ENCODE peak calls at places on chromosomes 1 and 21, in nine cellular contexts. G is aorta, E is caudate nucleus, J is IMR-90, T is right cardiac atrium, L is brain microvascular endothelial cell, K is transverse colon, S is neural progenitor cell, P is heart left ventricle. X is an unnamed sample.

GRCh38 chr1:117009132-117009531 is 7.6 kb downstream of the CD101 start:
- DNase-seq in G (no peak), E (no peak), J (no peak), T (no peak), L (no peak), K (no peak), S (no peak), P (no peak), X (no peak)

GRCh38 chr1:28313710-28314510 is 14.9 kb upstream of the MED18 start:
- DNase-seq in G (peak), E (no peak), J (peak), T (no peak), L (peak), K (peak), S (no peak), P (peak), X (peak)

GRCh38 chr21:14479387-14479786 is 66.7 kb downstream of the SAMSN1 start:
- DNase-seq in G (no peak), E (no peak), J (no peak), T (no peak), L (no peak), K (no peak), S (no peak), P (no peak), X (no peak)

GRCh38 chr1:172608098-172608601 is 50.8 kb upstream of the FASLG start:
- DNase-seq in G (no peak), E (no peak), J (no peak), T (no peak), L (no peak), K (no peak), S (no peak), P (no peak), X (no peak)

GRCh38 chr1:162391790-162392563 is 10.4 kb downstream of the C1orf226 start:
- DNase-seq in G (no peak), E (no peak), J (peak), T (no peak), L (peak), K (no peak), S (peak), P (no peak), X (peak)

GRCh38 chr1:66925944-66926343 is 1.2 kb downstream of the MIER1 start:
- DNase-seq in G (no peak), E (no peak), J (no peak), T (no peak), L (no peak), K (no peak), S (peak), P (no peak), X (peak)

GRCh38 chr1:2554621-2555387 is 1.4 kb upstream of the TNFRSF14 start:
- DNase-seq in G (no peak), E (no peak), J (no peak), T (peak), L (no peak), K (peak), S (peak), P (no peak), X (no peak)

GRCh38 chr1:46490603-46491499 is 1.2 kb downstream of the DMBX1 start:
- DNase-seq in G (peak), E (no peak), J (no peak), T (no peak), L (no peak), K (no peak), S (peak), P (no peak), X (no peak)

GRCh38 chr1:151720190-151720953 is 950 bp upstream of the RIIAD1 start:
- DNase-seq in G (no peak), E (no peak), J (peak), T (no peak), L (peak), K (no peak), S (no peak), P (no peak), X (no peak)

GRCh38 chr1:11207898-11208611 is 18.9 kb downstream of the ANGPTL7 start:
- DNase-seq in G (no peak), E (no peak), J (no peak), T (peak), L (no peak), K (no peak), S (no peak), P (no peak), X (no peak)

GRCh38 chr1:72439036-72439435 is 156.7 kb upstream of the NEGR1 start:
- DNase-seq in G (no peak), E (no peak), J (peak), T (no peak), L (peak), K (no peak), S (no peak), P (no peak), X (no peak)

GRCh38 chr1:164780863-164781262 is 221.9 kb downstream of the PBX1 start:
- DNase-seq in G (no peak), E (no peak), J (peak), T (peak), L (peak), K (no peak), S (no peak), P (no peak), X (peak)

GRCh38 chr1:203519053-203519770 is 25.3 kb downstream of the OPTC start:
- DNase-seq in G (peak), E (no peak), J (no peak), T (no peak), L (no peak), K (no peak), S (no peak), P (no peak), X (no peak)

GRCh38 chr1:92877081-92877711 is 45.4 kb downstream of the RPL5 start:
- DNase-seq in G (no peak), E (no peak), J (no peak), T (no peak), L (no peak), K (no peak), S (peak), P (no peak), X (no peak)

GRCh38 chr21:45918835-45919467 is 62.6 kb upstream of the COL6A1 start:
- DNase-seq in G (no peak), E (no peak), J (no peak), T (no peak), L (no peak), K (no peak), S (no peak), P (no peak), X (no peak)

GRCh38 chr1:54132485-54132884 is 20.3 kb downstream of the CDCP2 start:
- DNase-seq in G (no peak), E (no peak), J (peak), T (no peak), L (no peak), K (no peak), S (no peak), P (no peak), X (no peak)

GRCh38 chr1:52542085-52542688 is 10.7 kb downstream of the TUT4 start:
- DNase-seq in G (no peak), E (no peak), J (no peak), T (no peak), L (no peak), K (no peak), S (no peak), P (no peak), X (no peak)

GRCh38 chr1:206666954-206667353 is 17.8 kb upstream of the MAPKAPK2 start:
- DNase-seq in G (no peak), E (no peak), J (no peak), T (no peak), L (no peak), K (no peak), S (no peak), P (no peak), X (no peak)

GRCh38 chr1:15428815-15429435 is 9.3 kb upstream of the CTRC start:
- DNase-seq in G (no peak), E (no peak), J (no peak), T (no peak), L (no peak), K (no peak), S (no peak), P (no peak), X (peak)
- H3K27ac ChIP-seq in G (no peak), E (no peak), J (no peak), T (no peak), L (no peak), K (peak), S (no peak), P (no peak), X (peak)

DNA sequence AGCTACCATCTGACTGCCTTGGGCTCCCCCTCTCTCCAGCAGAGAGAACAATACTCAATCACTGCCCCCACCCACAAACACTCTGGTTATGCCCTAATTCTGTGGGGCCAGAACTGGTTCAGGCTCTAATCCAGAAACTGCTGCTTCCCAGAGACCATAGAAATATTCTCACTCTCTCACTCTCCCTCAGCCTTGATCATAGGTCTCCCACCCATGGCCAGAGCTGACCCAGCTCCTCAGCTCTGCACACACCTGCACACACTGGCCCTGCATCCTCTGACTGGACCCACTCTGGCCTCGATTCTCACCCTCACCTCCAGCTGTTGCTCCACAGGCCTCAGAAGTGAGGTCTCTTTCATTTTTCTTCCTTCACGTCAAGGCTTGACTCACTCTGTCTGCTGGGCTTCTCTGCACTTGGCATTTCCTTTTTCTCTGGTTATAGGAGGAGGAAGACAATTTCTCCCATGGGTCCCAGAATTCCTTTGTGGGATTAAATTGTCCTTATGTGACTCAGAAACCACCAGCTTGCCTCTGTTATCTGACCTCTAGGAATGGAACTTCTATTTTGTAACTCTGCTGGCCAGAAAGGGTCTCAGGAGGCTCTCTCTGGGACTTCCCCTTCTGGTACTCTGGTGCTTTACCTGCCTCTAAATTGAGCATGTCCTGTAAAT is 15.6 kb upstream of the ZMYM6 start:
- DNase-seq in G (no peak), E (no peak), J (peak), T (no peak), L (peak), K (no peak), S (no peak), P (no peak), X (no peak)
- H3K27ac ChIP-seq in G (no peak), E (no peak), J (peak), T (no peak), L (peak), K (no peak), S (no peak), P (no peak), X (no peak)

GRCh38 chr1:177181631-177182291 is 11.0 kb downstream of the BRINP2 start:
- DNase-seq in G (peak), E (peak), J (peak), T (peak), L (peak), K (peak), S (peak), P (peak), X (peak)
- H3K27ac ChIP-seq in G (no peak), E (no peak), J (no peak), T (no peak), L (no peak), K (no peak), S (no peak), P (no peak), X (no peak)

GRCh38 chr1:41456847-41457540 is 27.5 kb downstream of the EDN2 start:
- DNase-seq in G (no peak), E (no peak), J (no peak), T (peak), L (no peak), K (no peak), S (no peak), P (no peak), X (no peak)
- H3K27ac ChIP-seq in G (no peak), E (no peak), J (no peak), T (no peak), L (no peak), K (peak), S (no peak), P (no peak), X (no peak)

DNA sequence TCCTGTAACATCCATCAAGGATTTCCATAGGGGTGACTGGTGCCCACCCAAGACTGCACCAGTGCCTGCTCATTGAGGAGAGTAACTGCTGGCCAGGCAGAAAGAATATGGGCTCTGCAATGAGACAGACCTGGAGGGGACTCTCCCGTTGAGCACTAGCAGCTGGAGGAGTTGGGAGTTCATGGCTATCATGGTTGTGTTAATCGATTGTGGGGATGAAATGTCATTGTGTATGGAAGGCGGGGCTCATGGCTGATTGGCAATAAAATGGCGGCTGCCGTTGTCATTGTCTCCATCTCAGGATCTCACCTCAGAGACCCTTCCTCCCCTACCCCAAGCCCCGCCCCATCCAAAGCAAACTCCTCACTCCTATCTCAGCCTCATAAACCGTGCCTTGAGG is 3.9 kb downstream of the TMEM125 start:
- DNase-seq in G (peak), E (no peak), J (no peak), T (no peak), L (no peak), K (no peak), S (no peak), P (peak), X (no peak)
- H3K27ac ChIP-seq in G (no peak), E (peak), J (no peak), T (no peak), L (no peak), K (no peak), S (no peak), P (no peak), X (peak)

DNA sequence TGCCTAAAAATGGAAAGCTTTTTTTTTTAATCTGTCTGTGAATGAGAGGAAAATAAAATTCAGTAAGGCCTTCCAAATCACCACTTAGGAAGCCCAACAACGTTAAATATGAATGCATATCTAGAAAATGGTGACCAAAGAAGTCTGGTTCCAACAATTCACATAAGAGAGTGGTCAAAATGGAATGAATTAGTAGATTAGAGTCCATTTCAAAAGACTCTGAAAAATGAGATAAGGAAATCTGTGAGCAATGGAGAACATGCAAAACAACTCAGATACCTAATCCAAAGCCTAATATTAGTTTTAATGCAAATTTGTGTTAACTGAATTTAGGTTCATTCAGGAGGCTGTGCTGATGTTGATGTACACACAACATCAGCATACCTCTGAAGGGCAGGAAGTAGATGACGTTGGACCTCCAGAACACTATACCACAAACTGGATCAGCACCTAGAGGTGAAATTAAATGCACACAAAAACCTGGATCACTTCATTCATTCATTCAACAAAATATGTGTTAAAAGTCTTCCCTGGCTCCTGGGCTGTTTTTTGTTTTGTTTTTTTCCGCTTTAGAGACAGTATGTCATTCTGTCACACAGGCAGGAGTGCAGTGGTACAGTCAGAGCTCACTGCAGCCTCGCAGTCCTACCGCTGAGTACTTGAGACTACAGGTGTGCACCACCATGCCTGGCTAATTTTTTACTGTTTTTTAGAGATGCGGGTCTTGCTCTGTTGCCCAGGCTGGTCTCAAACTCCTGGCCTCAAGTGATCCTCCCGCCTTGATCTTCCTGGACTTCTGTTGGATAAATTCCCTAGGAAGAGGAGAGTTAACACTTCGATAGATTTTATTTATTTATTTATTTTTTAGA is 4.9 kb upstream of the BRWD1 start:
- DNase-seq in G (no peak), E (no peak), J (no peak), T (no peak), L (no peak), K (no peak), S (no peak), P (no peak), X (no peak)
- H3K27ac ChIP-seq in G (no peak), E (no peak), J (peak), T (peak), L (no peak), K (peak), S (no peak), P (peak), X (no peak)

DNA sequence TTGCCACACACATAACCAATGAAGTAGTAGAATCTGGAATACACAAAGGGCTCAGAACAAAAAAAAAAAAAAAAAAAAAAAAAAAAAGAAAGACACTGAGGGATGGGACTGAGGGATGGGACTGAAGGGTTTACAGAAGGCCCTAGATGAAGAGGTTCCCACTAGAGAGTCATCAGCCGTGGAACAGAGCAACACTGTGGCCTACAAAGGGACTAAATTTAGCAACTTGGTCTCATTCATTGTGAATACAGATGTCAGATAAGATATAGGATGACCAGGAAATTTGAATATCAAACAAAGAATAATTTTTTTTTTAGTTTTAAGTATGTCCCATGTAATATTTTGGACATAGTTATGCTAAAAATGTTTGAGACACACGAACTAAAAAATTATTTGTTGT is 62.1 kb downstream of the GLUL start:
- DNase-seq in G (no peak), E (no peak), J (no peak), T (no peak), L (no peak), K (no peak), S (no peak), P (no peak), X (no peak)
- H3K27ac ChIP-seq in G (no peak), E (no peak), J (no peak), T (no peak), L (no peak), K (no peak), S (no peak), P (no peak), X (no peak)

DNA sequence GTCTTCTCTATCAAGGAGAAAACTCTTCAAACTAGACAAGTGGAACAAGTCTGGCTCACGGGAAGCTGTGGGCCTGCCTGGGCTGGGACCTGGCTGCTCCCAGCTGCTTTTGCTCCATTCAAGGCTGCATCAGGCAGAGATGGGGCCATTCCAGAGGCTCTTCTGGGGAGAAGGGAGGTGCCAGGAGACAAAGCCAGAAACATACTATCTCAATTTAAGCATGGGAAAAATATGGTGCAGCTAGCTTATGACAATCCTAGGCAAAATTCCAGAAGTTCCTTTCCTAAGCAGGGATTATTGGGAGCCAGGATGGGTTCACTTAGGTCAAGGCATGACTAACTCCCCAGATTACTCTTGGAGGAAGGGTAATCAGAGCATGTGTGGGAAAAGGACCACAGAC is 90.8 kb upstream of the SLC2A1 start:
- DNase-seq in G (no peak), E (no peak), J (peak), T (no peak), L (no peak), K (no peak), S (no peak), P (no peak), X (no peak)
- H3K27ac ChIP-seq in G (no peak), E (no peak), J (no peak), T (no peak), L (no peak), K (no peak), S (no peak), P (no peak), X (no peak)

GRCh38 chr1:85279463-85280080 is 3.1 kb upstream of the BCL10 start:
- DNase-seq in G (no peak), E (no peak), J (no peak), T (no peak), L (no peak), K (no peak), S (no peak), P (no peak), X (no peak)
- H3K27ac ChIP-seq in G (no peak), E (peak), J (peak), T (no peak), L (peak), K (peak), S (no peak), P (no peak), X (peak)